ENCODE peak calls at places on chromosome 15, in nine cellular contexts. One of them, this sample, is unnamed.

GRCh38 chr15:92130906-92131305 is 262.8 kb upstream of the ST8SIA2 start:
- DNase-seq in retina: no peak
- DNase-seq in NCI-H345: no peak
- DNase-seq in stimulated activated CD4-positive, alpha-beta T cell treated with anti-CD3 and anti-CD28 coated beads, Interleukin-15, amount 100 ng/mL, for 48 hours: no peak
- DNase-seq in SW480: no peak
- DNase-seq in foreskin fibroblast: no peak
- DNase-seq in T-cell: no peak
- DNase-seq in activated naive CD8-positive, alpha-beta T cell treated with anti-CD3 and anti-CD28 coated beads, Interleukin-2, amount 50 U/mL, for 16 hours: no peak
- DNase-seq in naive thymus-derived CD8-positive, alpha-beta T cell: no peak
- DNase-seq in this sample: peak

GRCh38 chr15:70775160-70775559 is 11.8 kb upstream of the UACA start:
- DNase-seq in retina: no peak
- DNase-seq in NCI-H345: no peak
- DNase-seq in stimulated activated CD4-positive, alpha-beta T cell treated with anti-CD3 and anti-CD28 coated beads, Interleukin-15, amount 100 ng/mL, for 48 hours: no peak
- DNase-seq in SW480: no peak
- DNase-seq in foreskin fibroblast: peak
- DNase-seq in T-cell: no peak
- DNase-seq in activated naive CD8-positive, alpha-beta T cell treated with anti-CD3 and anti-CD28 coated beads, Interleukin-2, amount 50 U/mL, for 16 hours: no peak
- DNase-seq in naive thymus-derived CD8-positive, alpha-beta T cell: no peak
- DNase-seq in this sample: no peak

GRCh38 chr15:65033659-65034269 is 4.3 kb upstream of the MTFMT start:
- DNase-seq in retina: peak
- DNase-seq in NCI-H345: peak
- DNase-seq in stimulated activated CD4-positive, alpha-beta T cell treated with anti-CD3 and anti-CD28 coated beads, Interleukin-15, amount 100 ng/mL, for 48 hours: no peak
- DNase-seq in SW480: peak
- DNase-seq in foreskin fibroblast: peak
- DNase-seq in T-cell: no peak
- DNase-seq in activated naive CD8-positive, alpha-beta T cell treated with anti-CD3 and anti-CD28 coated beads, Interleukin-2, amount 50 U/mL, for 16 hours: no peak
- DNase-seq in naive thymus-derived CD8-positive, alpha-beta T cell: peak
- DNase-seq in this sample: no peak

GRCh38 chr15:65533057-65533752 is 2.9 kb downstream of the HACD3 start:
- DNase-seq in retina: no peak
- DNase-seq in NCI-H345: no peak
- DNase-seq in stimulated activated CD4-positive, alpha-beta T cell treated with anti-CD3 and anti-CD28 coated beads, Interleukin-15, amount 100 ng/mL, for 48 hours: no peak
- DNase-seq in SW480: no peak
- DNase-seq in foreskin fibroblast: no peak
- DNase-seq in T-cell: no peak
- DNase-seq in activated naive CD8-positive, alpha-beta T cell treated with anti-CD3 and anti-CD28 coated beads, Interleukin-2, amount 50 U/mL, for 16 hours: no peak
- DNase-seq in naive thymus-derived CD8-positive, alpha-beta T cell: no peak
- DNase-seq in this sample: no peak

GRCh38 chr15:52730163-52730562 is 51.0 kb upstream of the ATOSA start:
- DNase-seq in retina: no peak
- DNase-seq in NCI-H345: no peak
- DNase-seq in stimulated activated CD4-positive, alpha-beta T cell treated with anti-CD3 and anti-CD28 coated beads, Interleukin-15, amount 100 ng/mL, for 48 hours: no peak
- DNase-seq in SW480: no peak
- DNase-seq in foreskin fibroblast: peak
- DNase-seq in T-cell: peak
- DNase-seq in activated naive CD8-positive, alpha-beta T cell treated with anti-CD3 and anti-CD28 coated beads, Interleukin-2, amount 50 U/mL, for 16 hours: no peak
- DNase-seq in naive thymus-derived CD8-positive, alpha-beta T cell: peak
- DNase-seq in this sample: no peak

GRCh38 chr15:66679657-66680108 is 22.4 kb upstream of the SMAD6 start:
- DNase-seq in retina: peak
- DNase-seq in NCI-H345: no peak
- DNase-seq in stimulated activated CD4-positive, alpha-beta T cell treated with anti-CD3 and anti-CD28 coated beads, Interleukin-15, amount 100 ng/mL, for 48 hours: no peak
- DNase-seq in SW480: no peak
- DNase-seq in foreskin fibroblast: no peak
- DNase-seq in T-cell: no peak
- DNase-seq in activated naive CD8-positive, alpha-beta T cell treated with anti-CD3 and anti-CD28 coated beads, Interleukin-2, amount 50 U/mL, for 16 hours: no peak
- DNase-seq in naive thymus-derived CD8-positive, alpha-beta T cell: no peak
- DNase-seq in this sample: peak

GRCh38 chr15:100201376-100202280 is 140.1 kb downstream of the ADAMTS17 start:
- DNase-seq in retina: peak
- DNase-seq in NCI-H345: no peak
- DNase-seq in stimulated activated CD4-positive, alpha-beta T cell treated with anti-CD3 and anti-CD28 coated beads, Interleukin-15, amount 100 ng/mL, for 48 hours: no peak
- DNase-seq in SW480: peak
- DNase-seq in foreskin fibroblast: no peak
- DNase-seq in T-cell: peak
- DNase-seq in activated naive CD8-positive, alpha-beta T cell treated with anti-CD3 and anti-CD28 coated beads, Interleukin-2, amount 50 U/mL, for 16 hours: no peak
- DNase-seq in naive thymus-derived CD8-positive, alpha-beta T cell: peak
- DNase-seq in this sample: peak

GRCh38 chr15:60745469-60745971 is 266.6 kb upstream of the ICE2 start:
- DNase-seq in retina: no peak
- DNase-seq in NCI-H345: no peak
- DNase-seq in stimulated activated CD4-positive, alpha-beta T cell treated with anti-CD3 and anti-CD28 coated beads, Interleukin-15, amount 100 ng/mL, for 48 hours: no peak
- DNase-seq in SW480: no peak
- DNase-seq in foreskin fibroblast: peak
- DNase-seq in T-cell: no peak
- DNase-seq in activated naive CD8-positive, alpha-beta T cell treated with anti-CD3 and anti-CD28 coated beads, Interleukin-2, amount 50 U/mL, for 16 hours: no peak
- DNase-seq in naive thymus-derived CD8-positive, alpha-beta T cell: no peak
- DNase-seq in this sample: no peak

GRCh38 chr15:78249131-78249530 is 14.8 kb upstream of the ACSBG1 start:
- DNase-seq in retina: no peak
- DNase-seq in NCI-H345: no peak
- DNase-seq in stimulated activated CD4-positive, alpha-beta T cell treated with anti-CD3 and anti-CD28 coated beads, Interleukin-15, amount 100 ng/mL, for 48 hours: no peak
- DNase-seq in SW480: no peak
- DNase-seq in foreskin fibroblast: no peak
- DNase-seq in T-cell: no peak
- DNase-seq in activated naive CD8-positive, alpha-beta T cell treated with anti-CD3 and anti-CD28 coated beads, Interleukin-2, amount 50 U/mL, for 16 hours: no peak
- DNase-seq in naive thymus-derived CD8-positive, alpha-beta T cell: no peak
- DNase-seq in this sample: no peak

GRCh38 chr15:51878446-51879386 is 49.3 kb downstream of the TMOD3 start:
- DNase-seq in retina: no peak
- DNase-seq in NCI-H345: no peak
- DNase-seq in stimulated activated CD4-positive, alpha-beta T cell treated with anti-CD3 and anti-CD28 coated beads, Interleukin-15, amount 100 ng/mL, for 48 hours: no peak
- DNase-seq in SW480: no peak
- DNase-seq in foreskin fibroblast: peak
- DNase-seq in T-cell: no peak
- DNase-seq in activated naive CD8-positive, alpha-beta T cell treated with anti-CD3 and anti-CD28 coated beads, Interleukin-2, amount 50 U/mL, for 16 hours: no peak
- DNase-seq in naive thymus-derived CD8-positive, alpha-beta T cell: no peak
- DNase-seq in this sample: no peak

GRCh38 chr15:56468271-56468912 is 3.5 kb upstream of the MNS1 start:
- DNase-seq in retina: no peak
- DNase-seq in NCI-H345: no peak
- DNase-seq in stimulated activated CD4-positive, alpha-beta T cell treated with anti-CD3 and anti-CD28 coated beads, Interleukin-15, amount 100 ng/mL, for 48 hours: no peak
- DNase-seq in SW480: no peak
- DNase-seq in foreskin fibroblast: peak
- DNase-seq in T-cell: no peak
- DNase-seq in activated naive CD8-positive, alpha-beta T cell treated with anti-CD3 and anti-CD28 coated beads, Interleukin-2, amount 50 U/mL, for 16 hours: no peak
- DNase-seq in naive thymus-derived CD8-positive, alpha-beta T cell: peak
- DNase-seq in this sample: no peak

GRCh38 chr15:22947101-22948000 is 32.8 kb downstream of the CYFIP1 start:
- DNase-seq in retina: no peak
- DNase-seq in NCI-H345: no peak
- DNase-seq in stimulated activated CD4-positive, alpha-beta T cell treated with anti-CD3 and anti-CD28 coated beads, Interleukin-15, amount 100 ng/mL, for 48 hours: no peak
- DNase-seq in SW480: no peak
- DNase-seq in foreskin fibroblast: no peak
- DNase-seq in T-cell: no peak
- DNase-seq in activated naive CD8-positive, alpha-beta T cell treated with anti-CD3 and anti-CD28 coated beads, Interleukin-2, amount 50 U/mL, for 16 hours: no peak
- DNase-seq in naive thymus-derived CD8-positive, alpha-beta T cell: no peak
- DNase-seq in this sample: no peak

GRCh38 chr15:72141171-72142084 is 23.2 kb downstream of the SENP8 start:
- DNase-seq in retina: no peak
- DNase-seq in NCI-H345: no peak
- DNase-seq in stimulated activated CD4-positive, alpha-beta T cell treated with anti-CD3 and anti-CD28 coated beads, Interleukin-15, amount 100 ng/mL, for 48 hours: no peak
- DNase-seq in SW480: no peak
- DNase-seq in foreskin fibroblast: no peak
- DNase-seq in T-cell: no peak
- DNase-seq in activated naive CD8-positive, alpha-beta T cell treated with anti-CD3 and anti-CD28 coated beads, Interleukin-2, amount 50 U/mL, for 16 hours: no peak
- DNase-seq in naive thymus-derived CD8-positive, alpha-beta T cell: no peak
- DNase-seq in this sample: no peak

GRCh38 chr15:95679847-95680582 is 650.5 kb upstream of the NR2F2 start:
- DNase-seq in retina: no peak
- DNase-seq in NCI-H345: no peak
- DNase-seq in stimulated activated CD4-positive, alpha-beta T cell treated with anti-CD3 and anti-CD28 coated beads, Interleukin-15, amount 100 ng/mL, for 48 hours: no peak
- DNase-seq in SW480: no peak
- DNase-seq in foreskin fibroblast: no peak
- DNase-seq in T-cell: no peak
- DNase-seq in activated naive CD8-positive, alpha-beta T cell treated with anti-CD3 and anti-CD28 coated beads, Interleukin-2, amount 50 U/mL, for 16 hours: no peak
- DNase-seq in naive thymus-derived CD8-positive, alpha-beta T cell: no peak
- DNase-seq in this sample: no peak

GRCh38 chr15:101384276-101384675 is 89.2 kb upstream of the SNRPA1 start:
- DNase-seq in retina: no peak
- DNase-seq in NCI-H345: no peak
- DNase-seq in stimulated activated CD4-positive, alpha-beta T cell treated with anti-CD3 and anti-CD28 coated beads, Interleukin-15, amount 100 ng/mL, for 48 hours: no peak
- DNase-seq in SW480: no peak
- DNase-seq in foreskin fibroblast: no peak
- DNase-seq in T-cell: no peak
- DNase-seq in activated naive CD8-positive, alpha-beta T cell treated with anti-CD3 and anti-CD28 coated beads, Interleukin-2, amount 50 U/mL, for 16 hours: no peak
- DNase-seq in naive thymus-derived CD8-positive, alpha-beta T cell: no peak
- DNase-seq in this sample: peak

GRCh38 chr15:98505611-98506031 is 142.7 kb upstream of the IGF1R start:
- DNase-seq in retina: no peak
- DNase-seq in NCI-H345: no peak
- DNase-seq in stimulated activated CD4-positive, alpha-beta T cell treated with anti-CD3 and anti-CD28 coated beads, Interleukin-15, amount 100 ng/mL, for 48 hours: no peak
- DNase-seq in SW480: no peak
- DNase-seq in foreskin fibroblast: peak
- DNase-seq in T-cell: no peak
- DNase-seq in activated naive CD8-positive, alpha-beta T cell treated with anti-CD3 and anti-CD28 coated beads, Interleukin-2, amount 50 U/mL, for 16 hours: no peak
- DNase-seq in naive thymus-derived CD8-positive, alpha-beta T cell: no peak
- DNase-seq in this sample: no peak

GRCh38 chr15:78418681-78419080 is 19.3 kb upstream of the IREB2 start:
- DNase-seq in retina: no peak
- DNase-seq in NCI-H345: no peak
- DNase-seq in stimulated activated CD4-positive, alpha-beta T cell treated with anti-CD3 and anti-CD28 coated beads, Interleukin-15, amount 100 ng/mL, for 48 hours: no peak
- DNase-seq in SW480: no peak
- DNase-seq in foreskin fibroblast: no peak
- DNase-seq in T-cell: no peak
- DNase-seq in activated naive CD8-positive, alpha-beta T cell treated with anti-CD3 and anti-CD28 coated beads, Interleukin-2, amount 50 U/mL, for 16 hours: no peak
- DNase-seq in naive thymus-derived CD8-positive, alpha-beta T cell: no peak
- DNase-seq in this sample: peak

GRCh38 chr15:101025896-101026631 is 106.9 kb downstream of the LRRK1 start:
- DNase-seq in retina: no peak
- DNase-seq in NCI-H345: no peak
- DNase-seq in stimulated activated CD4-positive, alpha-beta T cell treated with anti-CD3 and anti-CD28 coated beads, Interleukin-15, amount 100 ng/mL, for 48 hours: no peak
- DNase-seq in SW480: no peak
- DNase-seq in foreskin fibroblast: no peak
- DNase-seq in T-cell: no peak
- DNase-seq in activated naive CD8-positive, alpha-beta T cell treated with anti-CD3 and anti-CD28 coated beads, Interleukin-2, amount 50 U/mL, for 16 hours: no peak
- DNase-seq in naive thymus-derived CD8-positive, alpha-beta T cell: no peak
- DNase-seq in this sample: peak

GRCh38 chr15:77784361-77785292 is 151.9 kb upstream of the LINGO1 start:
- DNase-seq in retina: no peak
- DNase-seq in NCI-H345: peak
- DNase-seq in stimulated activated CD4-positive, alpha-beta T cell treated with anti-CD3 and anti-CD28 coated beads, Interleukin-15, amount 100 ng/mL, for 48 hours: peak
- DNase-seq in SW480: peak
- DNase-seq in foreskin fibroblast: peak
- DNase-seq in T-cell: no peak
- DNase-seq in activated naive CD8-positive, alpha-beta T cell treated with anti-CD3 and anti-CD28 coated beads, Interleukin-2, amount 50 U/mL, for 16 hours: no peak
- DNase-seq in naive thymus-derived CD8-positive, alpha-beta T cell: no peak
- DNase-seq in this sample: no peak

GRCh38 chr15:98700501-98700900 is 52.2 kb downstream of the IGF1R start:
- DNase-seq in retina: no peak
- DNase-seq in NCI-H345: no peak
- DNase-seq in stimulated activated CD4-positive, alpha-beta T cell treated with anti-CD3 and anti-CD28 coated beads, Interleukin-15, amount 100 ng/mL, for 48 hours: no peak
- DNase-seq in SW480: no peak
- DNase-seq in foreskin fibroblast: no peak
- DNase-seq in T-cell: no peak
- DNase-seq in activated naive CD8-positive, alpha-beta T cell treated with anti-CD3 and anti-CD28 coated beads, Interleukin-2, amount 50 U/mL, for 16 hours: no peak
- DNase-seq in naive thymus-derived CD8-positive, alpha-beta T cell: no peak
- DNase-seq in this sample: no peak

GRCh38 chr15:59537384-59537783 is 74.2 kb upstream of the GCNT3 start:
- DNase-seq in retina: no peak
- DNase-seq in NCI-H345: no peak
- DNase-seq in stimulated activated CD4-positive, alpha-beta T cell treated with anti-CD3 and anti-CD28 coated beads, Interleukin-15, amount 100 ng/mL, for 48 hours: no peak
- DNase-seq in SW480: no peak
- DNase-seq in foreskin fibroblast: no peak
- DNase-seq in T-cell: no peak
- DNase-seq in activated naive CD8-positive, alpha-beta T cell treated with anti-CD3 and anti-CD28 coated beads, Interleukin-2, amount 50 U/mL, for 16 hours: no peak
- DNase-seq in naive thymus-derived CD8-positive, alpha-beta T cell: no peak
- DNase-seq in this sample: no peak

GRCh38 chr15:56273724-56274123 is 30.0 kb upstream of the RFX7 start:
- DNase-seq in retina: no peak
- DNase-seq in NCI-H345: no peak
- DNase-seq in stimulated activated CD4-positive, alpha-beta T cell treated with anti-CD3 and anti-CD28 coated beads, Interleukin-15, amount 100 ng/mL, for 48 hours: no peak
- DNase-seq in SW480: no peak
- DNase-seq in foreskin fibroblast: no peak
- DNase-seq in T-cell: no peak
- DNase-seq in activated naive CD8-positive, alpha-beta T cell treated with anti-CD3 and anti-CD28 coated beads, Interleukin-2, amount 50 U/mL, for 16 hours: no peak
- DNase-seq in naive thymus-derived CD8-positive, alpha-beta T cell: no peak
- DNase-seq in this sample: no peak

GRCh38 chr15:65028338-65028737 is 1.1 kb downstream of the MTFMT start:
- DNase-seq in retina: no peak
- DNase-seq in NCI-H345: no peak
- DNase-seq in stimulated activated CD4-positive, alpha-beta T cell treated with anti-CD3 and anti-CD28 coated beads, Interleukin-15, amount 100 ng/mL, for 48 hours: no peak
- DNase-seq in SW480: no peak
- DNase-seq in foreskin fibroblast: no peak
- DNase-seq in T-cell: no peak
- DNase-seq in activated naive CD8-positive, alpha-beta T cell treated with anti-CD3 and anti-CD28 coated beads, Interleukin-2, amount 50 U/mL, for 16 hours: no peak
- DNase-seq in naive thymus-derived CD8-positive, alpha-beta T cell: peak
- DNase-seq in this sample: no peak

GRCh38 chr15:43279496-43279895 is 12.8 kb upstream of the TGM5 start:
- DNase-seq in retina: no peak
- DNase-seq in NCI-H345: no peak
- DNase-seq in stimulated activated CD4-positive, alpha-beta T cell treated with anti-CD3 and anti-CD28 coated beads, Interleukin-15, amount 100 ng/mL, for 48 hours: no peak
- DNase-seq in SW480: no peak
- DNase-seq in foreskin fibroblast: no peak
- DNase-seq in T-cell: no peak
- DNase-seq in activated naive CD8-positive, alpha-beta T cell treated with anti-CD3 and anti-CD28 coated beads, Interleukin-2, amount 50 U/mL, for 16 hours: no peak
- DNase-seq in naive thymus-derived CD8-positive, alpha-beta T cell: no peak
- DNase-seq in this sample: peak

GRCh38 chr15:101012326-101013040 is 93.3 kb downstream of the LRRK1 start:
- DNase-seq in retina: no peak
- DNase-seq in NCI-H345: no peak
- DNase-seq in stimulated activated CD4-positive, alpha-beta T cell treated with anti-CD3 and anti-CD28 coated beads, Interleukin-15, amount 100 ng/mL, for 48 hours: no peak
- DNase-seq in SW480: no peak
- DNase-seq in foreskin fibroblast: no peak
- DNase-seq in T-cell: no peak
- DNase-seq in activated naive CD8-positive, alpha-beta T cell treated with anti-CD3 and anti-CD28 coated beads, Interleukin-2, amount 50 U/mL, for 16 hours: no peak
- DNase-seq in naive thymus-derived CD8-positive, alpha-beta T cell: no peak
- DNase-seq in this sample: no peak

GRCh38 chr15:81302605-81303204 is 21.2 kb downstream of the STARD5 start:
- DNase-seq in retina: no peak
- DNase-seq in NCI-H345: no peak
- DNase-seq in stimulated activated CD4-positive, alpha-beta T cell treated with anti-CD3 and anti-CD28 coated beads, Interleukin-15, amount 100 ng/mL, for 48 hours: no peak
- DNase-seq in SW480: no peak
- DNase-seq in foreskin fibroblast: no peak
- DNase-seq in T-cell: no peak
- DNase-seq in activated naive CD8-positive, alpha-beta T cell treated with anti-CD3 and anti-CD28 coated beads, Interleukin-2, amount 50 U/mL, for 16 hours: no peak
- DNase-seq in naive thymus-derived CD8-positive, alpha-beta T cell: peak
- DNase-seq in this sample: no peak

GRCh38 chr15:78749831-78750230 is 61.4 kb downstream of the ADAMTS7 start:
- DNase-seq in retina: no peak
- DNase-seq in NCI-H345: no peak
- DNase-seq in stimulated activated CD4-positive, alpha-beta T cell treated with anti-CD3 and anti-CD28 coated beads, Interleukin-15, amount 100 ng/mL, for 48 hours: no peak
- DNase-seq in SW480: no peak
- DNase-seq in foreskin fibroblast: no peak
- DNase-seq in T-cell: no peak
- DNase-seq in activated naive CD8-positive, alpha-beta T cell treated with anti-CD3 and anti-CD28 coated beads, Interleukin-2, amount 50 U/mL, for 16 hours: no peak
- DNase-seq in naive thymus-derived CD8-positive, alpha-beta T cell: no peak
- DNase-seq in this sample: peak

GRCh38 chr15:45650889-45651525 is 16.2 kb downstream of the SQOR start:
- DNase-seq in retina: no peak
- DNase-seq in NCI-H345: no peak
- DNase-seq in stimulated activated CD4-positive, alpha-beta T cell treated with anti-CD3 and anti-CD28 coated beads, Interleukin-15, amount 100 ng/mL, for 48 hours: no peak
- DNase-seq in SW480: no peak
- DNase-seq in foreskin fibroblast: no peak
- DNase-seq in T-cell: no peak
- DNase-seq in activated naive CD8-positive, alpha-beta T cell treated with anti-CD3 and anti-CD28 coated beads, Interleukin-2, amount 50 U/mL, for 16 hours: no peak
- DNase-seq in naive thymus-derived CD8-positive, alpha-beta T cell: no peak
- DNase-seq in this sample: no peak

GRCh38 chr15:90836296-90836871 is 32.0 kb upstream of the FURIN start:
- DNase-seq in retina: no peak
- DNase-seq in NCI-H345: peak
- DNase-seq in stimulated activated CD4-positive, alpha-beta T cell treated with anti-CD3 and anti-CD28 coated beads, Interleukin-15, amount 100 ng/mL, for 48 hours: no peak
- DNase-seq in SW480: peak
- DNase-seq in foreskin fibroblast: peak
- DNase-seq in T-cell: no peak
- DNase-seq in activated naive CD8-positive, alpha-beta T cell treated with anti-CD3 and anti-CD28 coated beads, Interleukin-2, amount 50 U/mL, for 16 hours: no peak
- DNase-seq in naive thymus-derived CD8-positive, alpha-beta T cell: no peak
- DNase-seq in this sample: peak

GRCh38 chr15:63010386-63010785 is 32.2 kb upstream of the TPM1 start:
- DNase-seq in retina: no peak
- DNase-seq in NCI-H345: no peak
- DNase-seq in stimulated activated CD4-positive, alpha-beta T cell treated with anti-CD3 and anti-CD28 coated beads, Interleukin-15, amount 100 ng/mL, for 48 hours: no peak
- DNase-seq in SW480: no peak
- DNase-seq in foreskin fibroblast: no peak
- DNase-seq in T-cell: no peak
- DNase-seq in activated naive CD8-positive, alpha-beta T cell treated with anti-CD3 and anti-CD28 coated beads, Interleukin-2, amount 50 U/mL, for 16 hours: no peak
- DNase-seq in naive thymus-derived CD8-positive, alpha-beta T cell: no peak
- DNase-seq in this sample: no peak

GRCh38 chr15:76206325-76206976 is 104.8 kb downstream of the ETFA start:
- DNase-seq in retina: no peak
- DNase-seq in NCI-H345: peak
- DNase-seq in stimulated activated CD4-positive, alpha-beta T cell treated with anti-CD3 and anti-CD28 coated beads, Interleukin-15, amount 100 ng/mL, for 48 hours: no peak
- DNase-seq in SW480: no peak
- DNase-seq in foreskin fibroblast: no peak
- DNase-seq in T-cell: no peak
- DNase-seq in activated naive CD8-positive, alpha-beta T cell treated with anti-CD3 and anti-CD28 coated beads, Interleukin-2, amount 50 U/mL, for 16 hours: no peak
- DNase-seq in naive thymus-derived CD8-positive, alpha-beta T cell: no peak
- DNase-seq in this sample: no peak

This sample was measured in islet precursor cell.